ENCODE peak calls at places on chromosomes 5 and 9, in six cellular contexts. M, F, I, S, T and L are unnamed samples.

GRCh38 chr5:56148453-56148971 is 84.6 kb downstream of the ANKRD55 start:
- ATAC-seq in S (peak; percentile 92), M (peak; percentile 28), F (no peak), I (no peak), T (no peak), L (no peak)

GRCh38 chr9:105908069-105908468 is 213.7 kb downstream of the TMEM38B start:
- ATAC-seq in F (no peak), I (no peak), M (no peak), T (no peak), S (no peak), L (no peak)

GRCh38 chr9:115036691-115037090 is 81.3 kb downstream of the TNC start:
- ATAC-seq in I (no peak), T (no peak), F (no peak), M (no peak), S (no peak), L (no peak)

GRCh38 chr5:38673671-38674071 is 117.2 kb upstream of the LIFR start:
- ATAC-seq in F (peak; percentile 39), T (no peak), M (no peak), S (no peak), I (no peak), L (no peak)

GRCh38 chr5:43840424-43841232 is 237.6 kb downstream of the NNT start:
- ATAC-seq in I (no peak), S (no peak), T (no peak), M (peak; percentile 19), F (peak; percentile 41), L (no peak)

GRCh38 chr9:117823621-117824020 is 119.4 kb downstream of the TLR4 start:
- ATAC-seq in M (no peak), T (no peak), I (no peak), S (no peak), F (no peak), L (no peak)

GRCh38 chr9:135275926-135276289 is 188.4 kb downstream of the OLFM1 start:
- ATAC-seq in S (peak; percentile 50), I (no peak), M (no peak), T (no peak), F (no peak), L (no peak)

GRCh38 chr5:14364096-14364495 is 217.5 kb upstream of the OTULINL start:
- ATAC-seq in I (no peak), M (no peak), S (peak; percentile 51), F (no peak), T (no peak), L (no peak)

GRCh38 chr5:112205840-112206239 is 213.2 kb downstream of the EPB41L4A start:
- ATAC-seq in I (no peak), T (no peak), M (no peak), S (no peak), F (peak; percentile 69), L (no peak)

GRCh38 chr5:143698534-143698933 is 113.4 kb upstream of the HMHB1 start:
- ATAC-seq in F (no peak), T (no peak), M (no peak), I (no peak), S (no peak), L (no peak)

GRCh38 chr9:5939530-5939929 is 48.8 kb downstream of the MLANA start:
- ATAC-seq in M (no peak), F (no peak), S (no peak), T (no peak), I (peak; percentile 69), L (no peak)

GRCh38 chr5:91419571-91420537 is 36.7 kb upstream of the ARRDC3 start:
- ATAC-seq in F (no peak), I (peak; percentile 86), S (peak; percentile 72), T (peak; percentile 50), M (peak; percentile 74), L (no peak)

GRCh38 chr5:141841781-141842180 is 36.4 kb downstream of the PCDH1 start:
- ATAC-seq in S (peak; percentile 80), I (peak; percentile 78), T (no peak), M (peak; percentile 75), F (no peak), L (no peak)

GRCh38 chr5:127970854-127971425 is 112.6 kb upstream of the SLC12A2 start:
- ATAC-seq in S (no peak), I (no peak), M (no peak), F (peak; percentile 41), T (no peak), L (no peak)

GRCh38 chr5:68189171-68189570 is 26.4 kb upstream of the PIK3R1 start:
- ATAC-seq in S (no peak), T (no peak), F (peak; percentile 32), M (no peak), I (peak; percentile 28), L (no peak)

GRCh38 chr9:104872959-104873850 is 54.8 kb downstream of the ABCA1 start:
- ATAC-seq in T (peak; percentile 63), I (peak; percentile 15), F (peak; percentile 38), M (peak; percentile 69), S (peak; percentile 49), L (peak; percentile 58)

GRCh38 chr5:136067422-136067821 is 38.6 kb downstream of the TGFBI start:
- ATAC-seq in T (no peak), I (peak; percentile 81), S (peak; percentile 41), F (no peak), M (no peak), L (no peak)

GRCh38 chr5:167565555-167565954 is 725.9 kb upstream of the WWC1 start:
- ATAC-seq in S (peak; percentile 60), I (peak; percentile 82), F (no peak), T (peak; percentile 73), M (no peak), L (no peak)

GRCh38 chr9:107425110-107426025 is 64.2 kb downstream of the KLF4 start:
- ATAC-seq in I (peak; percentile 93), F (peak; percentile 94), M (peak; percentile 88), T (peak; percentile 87), S (peak; percentile 91), L (peak; percentile 96)

GRCh38 chr9:13707635-13708410 is 428.3 kb upstream of the MPDZ start:
- ATAC-seq in I (no peak), M (no peak), T (no peak), S (no peak), F (peak; percentile 89), L (no peak)

GRCh38 chr5:39185761-39186160 is 33.6 kb downstream of the FYB1 start:
- ATAC-seq in F (no peak), T (no peak), S (no peak), M (no peak), I (no peak), L (no peak)

GRCh38 chr5:138132543-138132942 is 6.7 kb downstream of the NME5 start:
- ATAC-seq in F (no peak), I (no peak), T (no peak), S (no peak), M (no peak), L (no peak)

GRCh38 chr9:16267336-16268036 is 603.0 kb downstream of the BNC2 start:
- ATAC-seq in S (peak; percentile 82), T (peak; percentile 65), F (peak; percentile 45), I (peak; percentile 89), M (peak; percentile 84), L (no peak)

GRCh38 chr9:16262467-16263261 is 607.8 kb downstream of the BNC2 start:
- ATAC-seq in S (no peak), T (no peak), F (no peak), M (no peak), I (peak; percentile 51), L (no peak)

GRCh38 chr9:16265671-16266070 is 604.8 kb downstream of the BNC2 start:
- ATAC-seq in S (no peak), I (no peak), F (no peak), M (no peak), T (no peak), L (no peak)

GRCh38 chr9:16268037-16269010 is 602.1 kb downstream of the BNC2 start:
- ATAC-seq in T (peak; percentile 43), M (peak; percentile 82), F (peak; percentile 49), I (peak; percentile 65), S (peak; percentile 42), L (peak; percentile 30)

DNA sequence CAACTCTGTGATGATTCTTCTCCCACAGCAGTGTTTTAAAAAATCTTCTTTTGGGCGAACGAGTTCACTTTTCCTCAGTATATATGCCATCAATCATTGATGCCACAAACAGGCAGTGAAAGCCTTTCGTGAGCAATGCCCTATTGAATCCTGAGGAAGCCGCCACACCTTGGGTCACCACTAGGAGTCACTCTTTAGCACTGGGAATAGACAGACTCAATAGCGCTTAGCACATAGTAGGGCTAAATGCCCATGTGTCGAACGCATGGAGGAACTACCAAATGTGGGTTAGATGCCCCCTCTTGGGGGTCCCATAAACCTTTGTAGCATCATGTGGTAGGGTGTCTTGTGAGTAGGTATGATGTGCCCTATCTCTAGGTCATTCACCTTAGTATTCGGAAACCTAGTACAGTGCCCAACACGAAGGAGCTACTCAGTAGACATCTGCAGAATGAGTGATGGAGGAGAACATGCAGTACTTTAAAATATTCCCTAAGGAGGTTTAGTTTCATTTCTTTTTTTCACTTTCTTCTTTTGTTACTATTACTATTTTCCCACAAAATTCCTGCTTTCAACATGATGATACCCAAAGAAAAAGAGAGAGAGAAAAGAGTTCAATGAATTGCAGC is 603.7 kb downstream of the BNC2 start:
- ATAC-seq in S (peak; percentile 22), F (peak; percentile 31), I (peak; percentile 19), T (no peak), M (peak; percentile 28), L (no peak)
- H3K4me3 ChIP-seq in S (no peak overlapping the region), F (no peak overlapping the region), I (no peak overlapping the region), T (no peak overlapping the region), M (peak overlapping the region; percentile 50), L (peak overlapping the region; percentile 37)

DNA sequence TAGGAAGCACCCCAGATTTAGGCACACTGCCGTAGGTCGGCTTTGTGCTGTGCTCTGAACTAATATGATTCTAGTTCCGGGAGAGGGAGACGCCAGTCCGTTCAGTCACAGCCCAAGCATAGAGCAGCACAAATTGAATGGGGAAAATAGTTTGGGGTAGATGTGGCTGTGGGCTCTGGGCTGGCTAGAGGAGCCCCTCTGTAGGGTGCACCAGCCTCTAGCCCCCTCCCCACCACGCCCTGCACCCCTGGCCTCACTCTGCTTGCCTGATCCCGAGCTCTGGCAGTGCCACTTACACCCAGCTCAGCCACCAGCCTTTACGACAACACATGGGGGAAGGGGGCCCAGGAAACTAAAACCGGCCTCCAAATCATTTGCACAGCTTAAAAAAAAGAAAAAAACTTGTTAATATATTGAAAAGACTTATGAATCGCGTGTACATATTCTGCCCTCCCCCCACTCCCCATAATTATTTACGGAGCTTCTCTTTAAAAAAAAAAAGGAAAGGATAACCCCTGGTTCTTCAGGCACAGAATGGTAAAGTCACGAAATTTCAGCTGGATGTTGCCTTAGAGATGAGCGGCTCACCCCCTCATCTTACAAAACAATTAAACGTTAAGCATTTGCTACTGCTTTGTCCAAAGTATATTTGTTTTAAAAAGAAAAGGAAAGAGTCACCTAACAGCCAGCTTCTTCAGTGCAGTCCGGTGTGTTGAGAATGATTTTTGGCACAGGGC is 3.4 kb downstream of the LMX1B start:
- ATAC-seq in M (no peak), I (no peak), T (no peak), S (no peak), F (no peak), L (no peak)
- H3K4me1 ChIP-seq in M (peaks cover 25% of the 10 kb centered on the region), I (peaks cover 2% of the 10 kb centered on the region), T (no peaks in the 10 kb centered on the region), S (peaks cover 3% of the 10 kb centered on the region), F (no peaks in the 10 kb centered on the region), L (no peaks in the 10 kb centered on the region)

DNA sequence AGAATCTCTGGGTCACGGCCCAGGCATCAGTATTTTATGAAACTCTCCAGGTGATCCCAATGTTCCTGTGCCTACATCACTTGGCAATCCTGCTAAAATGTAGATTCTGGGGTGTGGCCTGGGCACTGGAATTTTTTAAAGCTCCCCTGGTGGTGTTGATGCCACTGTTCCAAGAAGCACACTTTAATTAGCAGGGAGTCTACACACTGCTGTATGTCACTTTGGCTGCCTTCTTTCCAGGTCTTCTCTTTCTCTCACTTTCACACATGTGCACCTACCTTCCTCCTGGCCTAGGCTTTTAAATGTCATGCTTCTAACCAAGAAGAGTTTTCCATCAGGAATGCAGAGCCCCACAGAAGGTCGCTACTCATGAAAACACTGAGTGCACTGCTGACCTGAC is 136.0 kb upstream of the ALDH1B1 start:
- ATAC-seq in T (no peak), M (no peak), I (no peak), F (no peak), S (no peak), L (no peak)
- H3K27me3 ChIP-seq in T (peaks cover 29% of the 10 kb centered on the region), M (no peaks in the 10 kb centered on the region), I (no peaks in the 10 kb centered on the region), F (no peaks in the 10 kb centered on the region), S (no peaks in the 10 kb centered on the region), L (no peaks in the 10 kb centered on the region)

GRCh38 chr5:161847896-161848510 is at the start of gene GABRA1:
- ATAC-seq in S (peak; percentile 47), M (no peak), T (no peak), I (no peak), F (peak; percentile 32), L (no peak)
- H3K4me3 ChIP-seq in S (no peak within 1 kb of the TSS), M (no peak within 1 kb of the TSS), T (no peak within 1 kb of the TSS), I (no peak within 1 kb of the TSS), F (peak within 1 kb of the TSS; percentile 23), L (peak within 1 kb of the TSS; percentile 15)